ENCODE peak calls at places on chromosomes 1 and 21, in six cellular contexts. E is activated T-cell treated with anti-CD3 and anti-CD28 coated beads for 24 hours; K is GM13977; S is neural crest cell; O is SK-N-DZ; M is stimulated activated CD4-positive, alpha-beta T cell treated with anti-CD3 and anti-CD28 coated beads, Interleukin-1b, Interleukin-23, amount 100 ng/mL, for 1 hour. L is an unnamed sample.
A peak's percentile ranks its signal among the peaks of the same experiment; 100 is the strongest.

GRCh38 chr1:180310095-180310494 is 80.0 kb downstream of the LHX4 start:
- DNase-seq in E (no peak), K (no peak), S (no peak), O (no peak), M (no peak), L (no peak)

GRCh38 chr1:37892151-37893047 is 33.0 kb upstream of the MTF1 start:
- DNase-seq in E (no peak), K (no peak), S (no peak), O (no peak), M (no peak), L (peak; percentile 60)

GRCh38 chr21:23950344-23950743 is 1656.9 kb downstream of the MRPL39 start:
- DNase-seq in E (no peak), K (no peak), S (no peak), O (no peak), M (no peak), L (no peak)

GRCh38 chr1:243325305-243325890 is 69.6 kb downstream of the SDCCAG8 start:
- DNase-seq in E (no peak), K (peak; percentile 35), S (peak; percentile 26), O (peak; percentile 50), M (no peak), L (peak; percentile 30)

GRCh38 chr21:46392921-46393320 is 65.8 kb upstream of the DIP2A start:
- DNase-seq in E (no peak), K (no peak), S (no peak), O (no peak), M (no peak), L (peak; percentile 68)

GRCh38 chr1:234544094-234544579 is 65.2 kb upstream of the TARBP1 start:
- DNase-seq in E (peak; percentile 33), K (no peak), S (no peak), O (peak; percentile 91), M (no peak), L (peak; percentile 88)

GRCh38 chr21:22225299-22225698 is 1227.1 kb downstream of the NCAM2 start:
- DNase-seq in E (no peak), K (no peak), S (no peak), O (no peak), M (no peak), L (no peak)

GRCh38 chr1:36864182-36865079 is 169.9 kb downstream of the GRIK3 start:
- DNase-seq in E (no peak), K (peak; percentile 48), S (peak; percentile 47), O (no peak), M (no peak), L (no peak)

GRCh38 chr21:27290020-27290419 is 323.1 kb upstream of the ADAMTS5 start:
- DNase-seq in E (no peak), K (no peak), S (no peak), O (no peak), M (no peak), L (no peak)

GRCh38 chr1:184843732-184844495 is 89.3 kb upstream of the EDEM3 start:
- DNase-seq in E (peak; percentile 41), K (peak; percentile 45), S (no peak), O (no peak), M (no peak), L (no peak)

GRCh38 chr1:227390525-227390924 is 72.2 kb upstream of the CDC42BPA start:
- DNase-seq in E (no peak), K (no peak), S (no peak), O (no peak), M (no peak), L (no peak)

GRCh38 chr21:36325373-36326010 is 5.5 kb downstream of the MORC3 start:
- DNase-seq in E (no peak), K (no peak), S (no peak), O (no peak), M (no peak), L (no peak)

GRCh38 chr21:42922918-42923317 is 2.5 kb downstream of the ERVH48-1 start:
- DNase-seq in E (no peak), K (no peak), S (no peak), O (no peak), M (no peak), L (no peak)

GRCh38 chr1:2580691-2581090 is 5.9 kb upstream of the PRXL2B start:
- DNase-seq in E (no peak), K (no peak), S (no peak), O (no peak), M (no peak), L (no peak)

GRCh38 chr1:85502625-85503083 is 37.7 kb upstream of the DDAH1 start:
- DNase-seq in E (no peak), K (no peak), S (peak; percentile 40), O (peak; percentile 49), M (no peak), L (peak; percentile 56)

GRCh38 chr1:228416217-228416971 is at the start of gene TRIM17:
- DNase-seq in E (no peak), K (peak; percentile 64), S (peak; percentile 59), O (no peak), M (peak; percentile 17), L (no peak)

GRCh38 chr1:37673920-37674319 is 18.4 kb upstream of the CDCA8 start:
- DNase-seq in E (peak; percentile 46), K (no peak), S (no peak), O (no peak), M (no peak), L (no peak)

GRCh38 chr1:160113407-160113806 is 2.2 kb upstream of the ATP1A2 start:
- DNase-seq in E (no peak), K (no peak), S (no peak), O (no peak), M (no peak), L (no peak)

GRCh38 chr1:11692899-11693590 is 1.5 kb downstream of the DRAXIN start:
- DNase-seq in E (peak; percentile 19), K (no peak), S (no peak), O (no peak), M (no peak), L (peak; percentile 87)

GRCh38 chr1:42889264-42889663 is 42.9 kb downstream of the ZNF691 start:
- DNase-seq in E (no peak), K (no peak), S (no peak), O (no peak), M (no peak), L (no peak)

GRCh38 chr1:20600156-20600555 is 11.3 kb downstream of the CDA start:
- DNase-seq in E (no peak), K (no peak), S (no peak), O (no peak), M (no peak), L (no peak)

GRCh38 chr1:12513176-12513575 is 104.8 kb downstream of the DHRS3 start:
- DNase-seq in E (no peak), K (no peak), S (no peak), O (no peak), M (no peak), L (no peak)

GRCh38 chr1:16960560-16961296 is 19.7 kb downstream of the MFAP2 start:
- DNase-seq in E (peak; percentile 74), K (peak; percentile 88), S (peak; percentile 87), O (no peak), M (peak; percentile 58), L (no peak)

GRCh38 chr1:7885513-7886298 is 32.8 kb upstream of the UTS2 start:
- DNase-seq in E (no peak), K (no peak), S (no peak), O (no peak), M (no peak), L (no peak)

GRCh38 chr1:13585599-13585965 is 1.9 kb downstream of the PDPN start:
- DNase-seq in E (no peak), K (no peak), S (no peak), O (no peak), M (no peak), L (no peak)

GRCh38 chr1:54399765-54400164 is 6.4 kb downstream of the SSBP3 start:
- DNase-seq in E (no peak), K (no peak), S (no peak), O (no peak), M (no peak), L (no peak)

GRCh38 chr1:234731371-234732085 is 121.5 kb upstream of the IRF2BP2 start:
- DNase-seq in E (peak; percentile 43), K (peak; percentile 85), S (no peak), O (no peak), M (no peak), L (peak; percentile 85)

GRCh38 chr21:31500976-31501375 is 156.9 kb upstream of the TIAM1 start:
- DNase-seq in E (no peak), K (no peak), S (no peak), O (no peak), M (no peak), L (no peak)

GRCh38 chr21:17780539-17780938 is 38.6 kb downstream of the C21orf91 start:
- DNase-seq in E (no peak), K (peak; percentile 18), S (no peak), O (no peak), M (no peak), L (no peak)